ENCODE peak calls at places on chromosomes 11 and 22, in eight cellular contexts. K, B, A, R, Z, M, C and L are unnamed samples.

GRCh38 chr11:112481893-112482292 is 221.2 kb upstream of the PLET1 start:
- DNase-seq in K (peak; percentile 20), B (no peak), A (no peak), R (no peak), Z (no peak), M (no peak), C (no peak), L (no peak)

GRCh38 chr11:113370634-113371033 is 16.9 kb upstream of the ANKK1 start:
- DNase-seq in K (no peak), B (no peak), A (no peak), R (no peak), Z (no peak), M (no peak), C (no peak), L (no peak)

GRCh38 chr11:30244255-30244654 is 13.4 kb downstream of the FSHB start:
- DNase-seq in K (no peak), B (no peak), A (no peak), R (no peak), Z (peak; percentile 16), M (no peak), C (no peak), L (no peak)

GRCh38 chr11:70387564-70387963 is 10.8 kb upstream of the CTTN start:
- DNase-seq in K (no peak), B (no peak), A (no peak), R (no peak), Z (no peak), M (no peak), C (no peak), L (no peak)

GRCh38 chr11:8566613-8567210 is 27.3 kb downstream of the STK33 start:
- DNase-seq in K (no peak), B (no peak), A (no peak), R (no peak), Z (peak; percentile 59), M (peak; percentile 50), C (peak; percentile 12), L (no peak)

GRCh38 chr11:111019931-111020381 is 225.6 kb upstream of the POU2AF2 start:
- DNase-seq in K (no peak), B (no peak), A (no peak), R (no peak), Z (peak; percentile 46), M (no peak), C (no peak), L (no peak)

GRCh38 chr11:19076744-19077589 is 16.4 kb upstream of the MRGPRX2 start:
- DNase-seq in K (peak; percentile 36), B (no peak), A (peak; percentile 61), R (peak; percentile 30), Z (peak; percentile 35), M (peak; percentile 62), C (peak; percentile 68), L (peak; percentile 51)

GRCh38 chr11:128948583-128948982 is 5.9 kb upstream of the TP53AIP1 start:
- DNase-seq in K (no peak), B (no peak), A (no peak), R (no peak), Z (peak; percentile 19), M (peak; percentile 67), C (no peak), L (no peak)

GRCh38 chr11:110472858-110473257 is 43.1 kb downstream of the FDX1 start:
- DNase-seq in K (no peak), B (no peak), A (no peak), R (no peak), Z (peak; percentile 24), M (no peak), C (no peak), L (no peak)

GRCh38 chr11:127862406-127862805 is 725.0 kb downstream of the ETS1 start:
- DNase-seq in K (no peak), B (no peak), A (no peak), R (no peak), Z (no peak), M (no peak), C (no peak), L (no peak)

GRCh38 chr22:27752771-27753170 is 48.8 kb downstream of the MN1 start:
- DNase-seq in K (no peak), B (no peak), A (peak; percentile 92), R (no peak), Z (peak; percentile 25), M (no peak), C (no peak), L (peak; percentile 51)

GRCh38 chr11:115659061-115659963 is 155.1 kb upstream of the CADM1 start:
- DNase-seq in K (no peak), B (no peak), A (no peak), R (no peak), Z (no peak), M (peak; percentile 61), C (no peak), L (no peak)

GRCh38 chr11:115656684-115657083 is 152.5 kb upstream of the CADM1 start:
- DNase-seq in K (no peak), B (no peak), A (no peak), R (no peak), Z (no peak), M (no peak), C (peak; percentile 57), L (no peak)

GRCh38 chr11:115663790-115664189 is 159.6 kb upstream of the CADM1 start:
- DNase-seq in K (no peak), B (no peak), A (no peak), R (no peak), Z (no peak), M (no peak), C (no peak), L (no peak)

GRCh38 chr11:115657586-115657985 is 153.4 kb upstream of the CADM1 start:
- DNase-seq in K (no peak), B (no peak), A (no peak), R (no peak), Z (no peak), M (no peak), C (no peak), L (no peak)

DNA sequence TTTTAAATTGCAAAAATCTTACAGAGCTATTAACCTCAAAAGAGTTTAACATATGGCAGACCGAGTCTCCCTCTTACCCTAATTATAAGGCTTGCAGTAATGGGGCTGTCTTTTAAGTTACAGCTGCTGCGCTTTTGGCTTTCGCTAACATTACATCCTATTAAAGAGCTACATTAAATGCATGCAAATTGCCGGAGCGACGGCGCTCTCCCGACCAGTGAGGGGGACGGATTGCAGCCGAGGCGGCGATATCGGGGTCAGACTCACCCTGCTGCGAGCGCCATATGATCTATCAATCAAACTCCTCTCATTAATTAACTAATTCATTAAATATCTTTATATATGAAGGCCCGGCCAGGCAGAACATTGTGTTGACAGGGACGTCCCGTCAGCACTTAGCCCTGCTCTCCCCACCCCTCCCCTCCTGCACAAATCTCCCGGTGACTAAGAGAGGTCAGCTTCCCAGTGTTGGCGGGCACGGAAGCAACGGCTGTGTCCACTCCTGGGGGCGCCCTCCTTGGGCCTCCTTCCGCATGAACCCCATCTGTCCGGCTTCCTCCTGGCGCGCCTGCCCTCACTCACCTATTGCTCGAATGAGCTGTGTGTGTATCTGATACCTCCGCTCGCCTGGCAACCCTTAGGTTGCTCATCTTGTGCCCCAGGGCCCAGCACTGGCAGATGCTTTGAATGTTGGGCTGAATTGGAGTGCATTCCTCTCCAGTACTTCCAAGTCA is 156.0 kb upstream of the CADM1 start:
- DNase-seq in K (no peak), B (no peak), A (no peak), R (no peak), Z (no peak), M (peak; percentile 35), C (no peak), L (no peak)
- H3K4me3 ChIP-seq in K (no peak overlapping the region), B (no peak overlapping the region), A (no peak overlapping the region), R (no peak overlapping the region), Z (no peak overlapping the region), M (peak overlapping the region; percentile 33), C (peak overlapping the region; percentile 37), L (no peak overlapping the region)

DNA sequence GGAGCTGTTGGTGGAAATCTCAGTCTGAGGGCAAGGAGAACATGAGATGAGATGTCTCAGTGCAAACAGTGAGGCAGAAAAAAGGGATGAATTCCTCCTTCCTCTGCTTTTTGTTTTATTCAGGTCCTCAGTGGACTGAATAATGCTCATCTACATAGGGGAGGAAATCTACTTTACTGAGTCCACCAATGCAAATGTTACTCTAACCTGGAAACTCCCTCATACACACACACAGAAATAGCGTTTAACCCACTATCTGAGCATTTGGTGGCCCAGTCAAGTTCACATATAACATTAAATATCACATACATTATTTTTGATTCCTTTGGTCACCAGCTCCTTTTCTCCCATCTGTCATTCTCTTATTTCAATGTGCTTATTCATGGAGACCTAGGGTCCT is 418.8 kb downstream of the TMEM135 start:
- DNase-seq in K (no peak), B (no peak), A (no peak), R (no peak), Z (no peak), M (no peak), C (no peak), L (no peak)
- H3K4me3 ChIP-seq in K (no peak overlapping the region), B (no peak overlapping the region), A (no peak overlapping the region), R (no peak overlapping the region), Z (no peak overlapping the region), M (no peak overlapping the region), C (no peak overlapping the region), L (no peak overlapping the region)

DNA sequence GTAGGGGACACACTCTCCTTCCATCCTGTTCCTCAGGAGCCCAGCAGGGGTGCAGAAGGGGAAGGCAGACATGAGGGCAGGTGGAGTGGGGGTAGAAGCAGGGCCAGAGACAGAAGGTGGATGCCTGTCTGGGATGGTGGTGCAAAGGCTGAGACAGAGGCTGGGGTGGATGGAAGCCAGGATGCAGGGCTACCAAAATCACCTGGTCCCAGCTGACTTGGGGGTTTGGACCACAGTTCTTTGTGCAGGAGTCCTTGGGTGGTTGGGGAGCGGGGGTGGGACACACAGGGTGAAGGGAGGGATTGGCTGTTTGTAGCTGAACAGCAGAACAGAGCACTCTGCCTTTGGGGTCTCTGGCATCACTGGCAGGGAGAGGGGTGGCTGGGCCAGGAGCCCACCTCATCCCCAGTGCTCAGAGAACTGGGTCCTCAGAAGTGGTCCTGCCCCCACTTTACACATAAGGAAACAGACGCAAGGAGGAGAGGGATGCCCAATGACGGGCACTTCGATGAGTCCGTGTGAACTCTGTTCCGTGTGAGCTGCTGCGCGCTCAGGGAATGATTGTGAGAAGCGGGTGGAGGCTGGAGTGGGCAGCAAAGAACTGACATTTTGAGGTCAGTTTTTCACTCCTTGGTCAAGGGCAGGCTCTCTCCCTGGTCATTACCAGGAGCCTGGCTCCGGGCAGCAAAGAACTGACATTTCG is 1.8 kb downstream of the TAGLN start:
- DNase-seq in K (no peak), B (no peak), A (no peak), R (no peak), Z (no peak), M (no peak), C (no peak), L (no peak)
- H3K4me3 ChIP-seq in K (no peak overlapping the region), B (peak overlapping the region; percentile 88), A (peak overlapping the region; percentile 58), R (peak overlapping the region; percentile 53), Z (peak overlapping the region; percentile 66), M (no peak overlapping the region), C (peak overlapping the region; percentile 47), L (no peak overlapping the region)

DNA sequence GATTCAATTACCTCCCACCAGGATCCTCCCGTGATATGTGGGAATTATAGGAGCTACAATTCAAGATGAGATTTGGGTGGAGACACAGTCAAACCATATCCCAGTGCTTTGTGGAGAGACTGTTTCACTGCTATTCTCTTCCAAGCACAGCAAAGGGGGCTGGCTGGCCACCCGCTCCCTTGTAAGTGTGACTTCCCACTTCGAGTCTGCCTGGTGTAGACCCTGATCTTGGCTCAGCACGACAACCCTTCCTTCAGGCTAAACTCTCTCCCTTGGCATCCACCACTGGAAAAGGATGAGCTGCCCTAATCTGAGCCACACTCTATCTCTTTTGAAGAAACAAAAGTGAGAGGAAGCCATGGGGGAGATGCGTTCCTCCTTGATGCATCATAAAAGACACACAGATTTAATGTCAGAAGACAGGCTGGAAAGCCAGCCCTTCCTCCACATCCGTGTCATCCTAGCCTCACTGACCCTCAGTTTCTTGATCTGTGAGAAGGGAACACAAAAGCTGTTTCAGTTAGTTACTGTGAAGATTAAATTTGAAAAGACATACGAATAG is 64.7 kb upstream of the CDON start:
- DNase-seq in K (no peak), B (no peak), A (no peak), R (no peak), Z (no peak), M (no peak), C (no peak), L (no peak)
- H3K4me3 ChIP-seq in K (no peak overlapping the region), B (no peak overlapping the region), A (no peak overlapping the region), R (no peak overlapping the region), Z (no peak overlapping the region), M (no peak overlapping the region), C (no peak overlapping the region), L (no peak overlapping the region)